ENCODE peak calls at places on chromosome 15, in five cellular contexts. O, P, N, L and G are unnamed samples.

GRCh38 chr15:62105266-62105665 is 38.5 kb downstream of the C2CD4A start:
- DNase-seq in O (no peak), P (no peak), N (no peak), L (no peak), G (no peak)

GRCh38 chr15:42368096-42368495 is 8.8 kb downstream of the CAPN3 start:
- DNase-seq in O (peak), P (peak), N (no peak), L (no peak), G (no peak)

GRCh38 chr15:68749365-68750141 is 71.1 kb downstream of the ANP32A start:
- DNase-seq in O (peak), P (no peak), N (no peak), L (no peak), G (no peak)

GRCh38 chr15:75672646-75673425 is 25.1 kb downstream of the SNX33 start:
- DNase-seq in O (peak), P (peak), N (no peak), L (peak), G (no peak)

GRCh38 chr15:45133561-45133920 is 3.7 kb downstream of the DUOX1 start:
- DNase-seq in O (no peak), P (no peak), N (no peak), L (no peak), G (peak)

GRCh38 chr15:77012868-77013267 is 17.9 kb downstream of the PSTPIP1 start:
- DNase-seq in O (no peak), P (no peak), N (no peak), L (no peak), G (no peak)

GRCh38 chr15:88805031-88805780 is 2.0 kb downstream of the ACAN start:
- DNase-seq in O (no peak), P (no peak), N (no peak), L (no peak), G (no peak)

GRCh38 chr15:91098451-91098850 is 1.6 kb upstream of the SV2B start:
- DNase-seq in O (no peak), P (no peak), N (no peak), L (no peak), G (no peak)

GRCh38 chr15:80989110-80989517 is 505 bp downstream of the MESD start:
- DNase-seq in O (no peak), P (no peak), N (no peak), L (no peak), G (no peak)

GRCh38 chr15:69314736-69315135 is 16.0 kb downstream of the PAQR5 start:
- DNase-seq in O (no peak), P (no peak), N (no peak), L (no peak), G (no peak)

GRCh38 chr15:51973220-51973619 is 1.6 kb upstream of the LEO1 start:
- DNase-seq in O (no peak), P (no peak), N (no peak), L (no peak), G (no peak)